ENCODE peak calls at places on chromosome 9, in seven cellular contexts. One of them, this sample, is unnamed.
A peak's percentile ranks its signal among the peaks of the same experiment; 100 is the strongest.

GRCh38 chr9:19241728-19242127 is 11.2 kb downstream of the DENND4C start:
- DNase-seq in brain microvascular endothelial cell: no peak
- DNase-seq in H9: no peak
- DNase-seq in cardiac fibroblast: no peak
- DNase-seq in ACHN: no peak
- DNase-seq in stimulated activated CD8-positive, alpha-beta memory T cell treated with anti-CD3 and anti-CD28 coated beads, Interleukin-7, amount 100 ng/mL, for 1 hour: no peak
- DNase-seq in neuronal stem cell: no peak
- DNase-seq in this sample: no peak

GRCh38 chr9:79611091-79611614 is 39.4 kb downstream of the TLE4 start:
- DNase-seq in brain microvascular endothelial cell: peak; percentile 81
- DNase-seq in H9: no peak
- DNase-seq in cardiac fibroblast: peak; percentile 28
- DNase-seq in ACHN: peak; percentile 91
- DNase-seq in stimulated activated CD8-positive, alpha-beta memory T cell treated with anti-CD3 and anti-CD28 coated beads, Interleukin-7, amount 100 ng/mL, for 1 hour: no peak
- DNase-seq in neuronal stem cell: peak; percentile 69
- DNase-seq in this sample: peak; percentile 64

GRCh38 chr9:136711751-136712689 is at the start of gene DIPK1B:
- DNase-seq in brain microvascular endothelial cell: no peak
- DNase-seq in H9: peak; percentile 75
- DNase-seq in cardiac fibroblast: no peak
- DNase-seq in ACHN: no peak
- DNase-seq in stimulated activated CD8-positive, alpha-beta memory T cell treated with anti-CD3 and anti-CD28 coated beads, Interleukin-7, amount 100 ng/mL, for 1 hour: no peak
- DNase-seq in neuronal stem cell: peak; percentile 85
- DNase-seq in this sample: peak; percentile 78

GRCh38 chr9:134418986-134419683 is 92.9 kb downstream of the RXRA start:
- DNase-seq in brain microvascular endothelial cell: no peak
- DNase-seq in H9: no peak
- DNase-seq in cardiac fibroblast: no peak
- DNase-seq in ACHN: no peak
- DNase-seq in stimulated activated CD8-positive, alpha-beta memory T cell treated with anti-CD3 and anti-CD28 coated beads, Interleukin-7, amount 100 ng/mL, for 1 hour: no peak
- DNase-seq in neuronal stem cell: no peak
- DNase-seq in this sample: no peak

GRCh38 chr9:96449522-96449843 is 486 bp upstream of the HABP4 start:
- DNase-seq in brain microvascular endothelial cell: no peak
- DNase-seq in H9: no peak
- DNase-seq in cardiac fibroblast: no peak
- DNase-seq in ACHN: no peak
- DNase-seq in stimulated activated CD8-positive, alpha-beta memory T cell treated with anti-CD3 and anti-CD28 coated beads, Interleukin-7, amount 100 ng/mL, for 1 hour: no peak
- DNase-seq in neuronal stem cell: no peak
- DNase-seq in this sample: peak; percentile 86

GRCh38 chr9:97857603-97858392 is 4.8 kb downstream of the FOXE1 start:
- DNase-seq in brain microvascular endothelial cell: no peak
- DNase-seq in H9: no peak
- DNase-seq in cardiac fibroblast: no peak
- DNase-seq in ACHN: no peak
- DNase-seq in stimulated activated CD8-positive, alpha-beta memory T cell treated with anti-CD3 and anti-CD28 coated beads, Interleukin-7, amount 100 ng/mL, for 1 hour: no peak
- DNase-seq in neuronal stem cell: peak; percentile 20
- DNase-seq in this sample: no peak

GRCh38 chr9:4994166-4994890 is 9.3 kb downstream of the JAK2 start:
- DNase-seq in brain microvascular endothelial cell: no peak
- DNase-seq in H9: no peak
- DNase-seq in cardiac fibroblast: no peak
- DNase-seq in ACHN: no peak
- DNase-seq in stimulated activated CD8-positive, alpha-beta memory T cell treated with anti-CD3 and anti-CD28 coated beads, Interleukin-7, amount 100 ng/mL, for 1 hour: no peak
- DNase-seq in neuronal stem cell: no peak
- DNase-seq in this sample: peak; percentile 40

GRCh38 chr9:87189006-87189405 is 241.7 kb upstream of the GAS1 start:
- DNase-seq in brain microvascular endothelial cell: no peak
- DNase-seq in H9: no peak
- DNase-seq in cardiac fibroblast: no peak
- DNase-seq in ACHN: no peak
- DNase-seq in stimulated activated CD8-positive, alpha-beta memory T cell treated with anti-CD3 and anti-CD28 coated beads, Interleukin-7, amount 100 ng/mL, for 1 hour: no peak
- DNase-seq in neuronal stem cell: no peak
- DNase-seq in this sample: no peak

GRCh38 chr9:93679536-93680444 is 103.4 kb downstream of the PHF2 start:
- DNase-seq in brain microvascular endothelial cell: no peak
- DNase-seq in H9: peak; percentile 15
- DNase-seq in cardiac fibroblast: no peak
- DNase-seq in ACHN: no peak
- DNase-seq in stimulated activated CD8-positive, alpha-beta memory T cell treated with anti-CD3 and anti-CD28 coated beads, Interleukin-7, amount 100 ng/mL, for 1 hour: no peak
- DNase-seq in neuronal stem cell: no peak
- DNase-seq in this sample: no peak

GRCh38 chr9:76610009-76610352 is 151.0 kb downstream of the GCNT1 start:
- DNase-seq in brain microvascular endothelial cell: peak; percentile 9
- DNase-seq in H9: no peak
- DNase-seq in cardiac fibroblast: peak; percentile 89
- DNase-seq in ACHN: no peak
- DNase-seq in stimulated activated CD8-positive, alpha-beta memory T cell treated with anti-CD3 and anti-CD28 coated beads, Interleukin-7, amount 100 ng/mL, for 1 hour: no peak
- DNase-seq in neuronal stem cell: no peak
- DNase-seq in this sample: no peak

GRCh38 chr9:74036549-74037231 is 460.4 kb upstream of the RORB start:
- DNase-seq in brain microvascular endothelial cell: no peak
- DNase-seq in H9: no peak
- DNase-seq in cardiac fibroblast: peak; percentile 45
- DNase-seq in ACHN: no peak
- DNase-seq in stimulated activated CD8-positive, alpha-beta memory T cell treated with anti-CD3 and anti-CD28 coated beads, Interleukin-7, amount 100 ng/mL, for 1 hour: no peak
- DNase-seq in neuronal stem cell: no peak
- DNase-seq in this sample: no peak

GRCh38 chr9:129607026-129607397 is 13.9 kb downstream of the C9orf50 start:
- DNase-seq in brain microvascular endothelial cell: no peak
- DNase-seq in H9: no peak
- DNase-seq in cardiac fibroblast: no peak
- DNase-seq in ACHN: no peak
- DNase-seq in stimulated activated CD8-positive, alpha-beta memory T cell treated with anti-CD3 and anti-CD28 coated beads, Interleukin-7, amount 100 ng/mL, for 1 hour: no peak
- DNase-seq in neuronal stem cell: no peak
- DNase-seq in this sample: no peak

GRCh38 chr9:131500939-131501541 is 1.7 kb upstream of the POMT1 start:
- DNase-seq in brain microvascular endothelial cell: no peak
- DNase-seq in H9: no peak
- DNase-seq in cardiac fibroblast: peak; percentile 16
- DNase-seq in ACHN: peak; percentile 57
- DNase-seq in stimulated activated CD8-positive, alpha-beta memory T cell treated with anti-CD3 and anti-CD28 coated beads, Interleukin-7, amount 100 ng/mL, for 1 hour: no peak
- DNase-seq in neuronal stem cell: no peak
- DNase-seq in this sample: peak; percentile 29

GRCh38 chr9:126055386-126055785 is 271.2 kb upstream of the MVB12B start:
- DNase-seq in brain microvascular endothelial cell: peak; percentile 4
- DNase-seq in H9: no peak
- DNase-seq in cardiac fibroblast: peak; percentile 22
- DNase-seq in ACHN: no peak
- DNase-seq in stimulated activated CD8-positive, alpha-beta memory T cell treated with anti-CD3 and anti-CD28 coated beads, Interleukin-7, amount 100 ng/mL, for 1 hour: no peak
- DNase-seq in neuronal stem cell: no peak
- DNase-seq in this sample: no peak

GRCh38 chr9:121073038-121073437 is 1.7 kb upstream of the CNTRL start:
- DNase-seq in brain microvascular endothelial cell: no peak
- DNase-seq in H9: no peak
- DNase-seq in cardiac fibroblast: peak; percentile 94
- DNase-seq in ACHN: no peak
- DNase-seq in stimulated activated CD8-positive, alpha-beta memory T cell treated with anti-CD3 and anti-CD28 coated beads, Interleukin-7, amount 100 ng/mL, for 1 hour: no peak
- DNase-seq in neuronal stem cell: no peak
- DNase-seq in this sample: no peak

GRCh38 chr9:87640385-87640795 is 85.5 kb upstream of the CTSL start:
- DNase-seq in brain microvascular endothelial cell: peak; percentile 65
- DNase-seq in H9: no peak
- DNase-seq in cardiac fibroblast: peak; percentile 94
- DNase-seq in ACHN: no peak
- DNase-seq in stimulated activated CD8-positive, alpha-beta memory T cell treated with anti-CD3 and anti-CD28 coated beads, Interleukin-7, amount 100 ng/mL, for 1 hour: no peak
- DNase-seq in neuronal stem cell: no peak
- DNase-seq in this sample: no peak

GRCh38 chr9:98930792-98931191 is 12.9 kb upstream of the COL15A1 start:
- DNase-seq in brain microvascular endothelial cell: no peak
- DNase-seq in H9: no peak
- DNase-seq in cardiac fibroblast: no peak
- DNase-seq in ACHN: no peak
- DNase-seq in stimulated activated CD8-positive, alpha-beta memory T cell treated with anti-CD3 and anti-CD28 coated beads, Interleukin-7, amount 100 ng/mL, for 1 hour: no peak
- DNase-seq in neuronal stem cell: no peak
- DNase-seq in this sample: no peak

GRCh38 chr9:78210841-78211301 is 25.0 kb upstream of the CEP78 start:
- DNase-seq in brain microvascular endothelial cell: no peak
- DNase-seq in H9: no peak
- DNase-seq in cardiac fibroblast: no peak
- DNase-seq in ACHN: no peak
- DNase-seq in stimulated activated CD8-positive, alpha-beta memory T cell treated with anti-CD3 and anti-CD28 coated beads, Interleukin-7, amount 100 ng/mL, for 1 hour: no peak
- DNase-seq in neuronal stem cell: no peak
- DNase-seq in this sample: no peak

GRCh38 chr9:130039504-130040147 is 3.4 kb downstream of the FNBP1 start:
- DNase-seq in brain microvascular endothelial cell: no peak
- DNase-seq in H9: no peak
- DNase-seq in cardiac fibroblast: no peak
- DNase-seq in ACHN: no peak
- DNase-seq in stimulated activated CD8-positive, alpha-beta memory T cell treated with anti-CD3 and anti-CD28 coated beads, Interleukin-7, amount 100 ng/mL, for 1 hour: no peak
- DNase-seq in neuronal stem cell: no peak
- DNase-seq in this sample: no peak

GRCh38 chr9:73916016-73916673 is 581.0 kb upstream of the RORB start:
- DNase-seq in brain microvascular endothelial cell: no peak
- DNase-seq in H9: peak; percentile 45
- DNase-seq in cardiac fibroblast: peak; percentile 15
- DNase-seq in ACHN: peak; percentile 38
- DNase-seq in stimulated activated CD8-positive, alpha-beta memory T cell treated with anti-CD3 and anti-CD28 coated beads, Interleukin-7, amount 100 ng/mL, for 1 hour: no peak
- DNase-seq in neuronal stem cell: no peak
- DNase-seq in this sample: peak; percentile 71

GRCh38 chr9:104091708-104092107 is 2.4 kb upstream of the SMC2 start:
- DNase-seq in brain microvascular endothelial cell: peak; percentile 67
- DNase-seq in H9: no peak
- DNase-seq in cardiac fibroblast: peak; percentile 40
- DNase-seq in ACHN: no peak
- DNase-seq in stimulated activated CD8-positive, alpha-beta memory T cell treated with anti-CD3 and anti-CD28 coated beads, Interleukin-7, amount 100 ng/mL, for 1 hour: no peak
- DNase-seq in neuronal stem cell: no peak
- DNase-seq in this sample: peak; percentile 11

This sample was measured in mesendoderm.